ENCODE peak calls at places on chromosomes 11 and 22, in ten cellular contexts. C is substantia nigra; Y is lung microvascular endothelial cell; A is Right ventricle myocardium superior; F is glutamatergic neuron; E is natural killer cell; H is NCI-H1105; R is stimulated activated CD8-positive, alpha-beta memory T cell treated with anti-CD3 and anti-CD28 coated beads, Interleukin-15, amount 100 ng/mL, for 4 hours; M is AML-193; B is caudate nucleus. X is an unnamed sample.

GRCh38 chr11:113087716-113088115 is 126.5 kb downstream of the NCAM1 start:
- DNase-seq in C (no peak), Y (no peak), A (no peak), F (no peak), E (no peak), H (no peak), R (no peak), M (no peak), B (no peak), X (no peak)

GRCh38 chr22:19801340-19802000 is 40.9 kb downstream of the TBX1 start:
- DNase-seq in C (no peak), Y (no peak), A (peak), F (no peak), E (no peak), H (no peak), R (no peak), M (no peak), B (no peak), X (no peak)

GRCh38 chr11:28459912-28460311 is 351.7 kb downstream of the METTL15 start:
- DNase-seq in C (no peak), Y (no peak), A (no peak), F (no peak), E (no peak), H (no peak), R (no peak), M (no peak), B (no peak), X (no peak)

GRCh38 chr11:98711011-98711410 is 309.7 kb upstream of the CNTN5 start:
- DNase-seq in C (no peak), Y (no peak), A (no peak), F (no peak), E (no peak), H (no peak), R (no peak), M (no peak), B (no peak), X (no peak)

GRCh38 chr22:29816128-29816527 is 21.9 kb downstream of the ASCC2 start:
- DNase-seq in C (no peak), Y (no peak), A (peak), F (peak), E (no peak), H (no peak), R (no peak), M (no peak), B (no peak), X (no peak)

GRCh38 chr11:84691830-84692229 is 935.3 kb downstream of the DLG2 start:
- DNase-seq in C (no peak), Y (no peak), A (no peak), F (no peak), E (no peak), H (no peak), R (no peak), M (no peak), B (peak), X (no peak)

GRCh38 chr11:34044664-34045485 is 6.7 kb upstream of the CAPRIN1 start:
- DNase-seq in C (no peak), Y (no peak), A (no peak), F (peak), E (no peak), H (no peak), R (no peak), M (peak), B (no peak), X (no peak)

GRCh38 chr11:57459112-57460016 is 964 bp upstream of the RTN4RL2 start:
- DNase-seq in C (no peak), Y (peak), A (no peak), F (peak), E (no peak), H (peak), R (no peak), M (no peak), B (no peak), X (no peak)

GRCh38 chr11:119639642-119640205 is 89.3 kb downstream of the NECTIN1 start:
- DNase-seq in C (no peak), Y (no peak), A (no peak), F (no peak), E (no peak), H (no peak), R (no peak), M (no peak), B (no peak), X (no peak)

GRCh38 chr11:62905286-62905685 is 15.9 kb downstream of the CHRM1 start:
- DNase-seq in C (no peak), Y (no peak), A (no peak), F (no peak), E (no peak), H (no peak), R (no peak), M (no peak), B (no peak), X (no peak)

X was measured in HS-27A.